ENCODE peak calls at places on chromosomes 6 and 20, in four cellular contexts. Q is neuronal stem cell, R is H1, M is mesenchymal stem cell. U is an unnamed sample.
A peak's percentile ranks its signal among the peaks of the same experiment; 100 is the strongest.

GRCh38 chr6:15406452-15406851 is 160.6 kb downstream of the JARID2 start:
- DNase-seq in Q (no peak), R (no peak), M (no peak), U (no peak)

GRCh38 chr20:51531141-51531710 is 11.3 kb downstream of the NFATC2 start:
- DNase-seq in Q (no peak), R (no peak), M (no peak), U (no peak)

GRCh38 chr20:1205802-1206201 is 2.5 kb downstream of the C20orf202 start:
- DNase-seq in Q (no peak), R (peak; percentile 13), M (no peak), U (no peak)

GRCh38 chr6:145529582-145529981 is 205.7 kb downstream of the EPM2A start:
- DNase-seq in Q (no peak), R (no peak), M (no peak), U (no peak)

GRCh38 chr20:3932277-3933073 is 43.3 kb downstream of the PANK2 start:
- DNase-seq in Q (no peak), R (no peak), M (peak; percentile 55), U (no peak)

GRCh38 chr20:40797425-40797824 is 108.4 kb upstream of the MAFB start:
- DNase-seq in Q (no peak), R (no peak), M (peak; percentile 2), U (peak; percentile 32)

GRCh38 chr20:62536731-62537401 is 61.1 kb upstream of the GATA5 start:
- DNase-seq in Q (no peak), R (no peak), M (no peak), U (no peak)

GRCh38 chr6:155116571-155116910 is 121.4 kb downstream of the TIAM2 start:
- DNase-seq in Q (no peak), R (no peak), M (no peak), U (no peak)

GRCh38 chr6:45727824-45728449 is 287.7 kb downstream of the CLIC5 start:
- DNase-seq in Q (no peak), R (no peak), M (no peak), U (no peak)

GRCh38 chr20:1718604-1719384 is 61.2 kb upstream of the SIRPG start:
- DNase-seq in Q (no peak), R (no peak), M (no peak), U (no peak)

GRCh38 chr6:165770430-165771082 is 107.5 kb upstream of the PDE10A start:
- DNase-seq in Q (no peak), R (no peak), M (no peak), U (peak; percentile 41)

GRCh38 chr20:47320990-47321805 is 35.3 kb downstream of the ZMYND8 start:
- DNase-seq in Q (no peak), R (no peak), M (no peak), U (no peak)

GRCh38 chr6:136438445-136438844 is 111.8 kb downstream of the MAP7 start:
- DNase-seq in Q (no peak), R (no peak), M (no peak), U (no peak)

GRCh38 chr6:684831-685636 is 7.9 kb downstream of the EXOC2 start:
- DNase-seq in Q (no peak), R (peak; percentile 40), M (peak; percentile 76), U (no peak)

GRCh38 chr6:28589952-28590340 is 64.3 kb downstream of the GPX5 start:
- DNase-seq in Q (no peak), R (peak; percentile 67), M (no peak), U (no peak)

GRCh38 chr6:4460595-4461475 is 315.4 kb upstream of the CDYL start:
- DNase-seq in Q (peak; percentile 6), R (no peak), M (peak; percentile 43), U (no peak)

GRCh38 chr6:27873101-27874030 is 38.8 kb downstream of the OR2B2 start:
- DNase-seq in Q (peak; percentile 67), R (peak; percentile 86), M (peak; percentile 63), U (peak; percentile 68)

GRCh38 chr6:33828764-33829731 is 25.2 kb upstream of the MLN start:
- DNase-seq in Q (no peak), R (no peak), M (no peak), U (no peak)

GRCh38 chr6:53326372-53327016 is 22.3 kb downstream of the ELOVL5 start:
- DNase-seq in Q (no peak), R (no peak), M (peak; percentile 93), U (peak; percentile 43)

GRCh38 chr20:51428451-51429143 is 113.9 kb downstream of the NFATC2 start:
- DNase-seq in Q (no peak), R (no peak), M (peak; percentile 81), U (no peak)

GRCh38 chr6:31717499-31718222 is 2.5 kb downstream of the LY6G6D start:
- DNase-seq in Q (no peak), R (no peak), M (no peak), U (peak; percentile 85)

GRCh38 chr6:23081701-23082100 is 512.3 kb downstream of the HDGFL1 start:
- DNase-seq in Q (no peak), R (no peak), M (no peak), U (peak; percentile 24)

GRCh38 chr6:37038297-37039198 is 33.1 kb downstream of the FGD2 start:
- DNase-seq in Q (no peak), R (no peak), M (no peak), U (no peak)

GRCh38 chr6:146911635-146912034 is 292.6 kb upstream of the STXBP5 start:
- DNase-seq in Q (no peak), R (no peak), M (no peak), U (no peak)
- H4K91ac ChIP-seq in Q (no peak overlapping the region), R (no peak overlapping the region), M (no peak overlapping the region), U (no peak overlapping the region)

GRCh38 chr6:134173007-134173690 is 120.7 kb upstream of the SLC2A12 start:
- DNase-seq in Q (no peak), R (no peak), M (no peak), U (no peak)

GRCh38 chr6:134173936-134174789 is 121.7 kb upstream of the SLC2A12 start:
- DNase-seq in Q (peak; percentile 87), R (peak; percentile 95), M (peak; percentile 90), U (peak; percentile 76)

GRCh38 chr6:134175532-134176282 is 123.3 kb upstream of the SLC2A12 start:
- DNase-seq in Q (peak; percentile 52), R (peak; percentile 85), M (peak; percentile 83), U (no peak)

GRCh38 chr6:134176283-134176975 is 124.0 kb upstream of the SLC2A12 start:
- DNase-seq in Q (no peak), R (peak; percentile 74), M (peak; percentile 65), U (peak; percentile 67)

DNA sequence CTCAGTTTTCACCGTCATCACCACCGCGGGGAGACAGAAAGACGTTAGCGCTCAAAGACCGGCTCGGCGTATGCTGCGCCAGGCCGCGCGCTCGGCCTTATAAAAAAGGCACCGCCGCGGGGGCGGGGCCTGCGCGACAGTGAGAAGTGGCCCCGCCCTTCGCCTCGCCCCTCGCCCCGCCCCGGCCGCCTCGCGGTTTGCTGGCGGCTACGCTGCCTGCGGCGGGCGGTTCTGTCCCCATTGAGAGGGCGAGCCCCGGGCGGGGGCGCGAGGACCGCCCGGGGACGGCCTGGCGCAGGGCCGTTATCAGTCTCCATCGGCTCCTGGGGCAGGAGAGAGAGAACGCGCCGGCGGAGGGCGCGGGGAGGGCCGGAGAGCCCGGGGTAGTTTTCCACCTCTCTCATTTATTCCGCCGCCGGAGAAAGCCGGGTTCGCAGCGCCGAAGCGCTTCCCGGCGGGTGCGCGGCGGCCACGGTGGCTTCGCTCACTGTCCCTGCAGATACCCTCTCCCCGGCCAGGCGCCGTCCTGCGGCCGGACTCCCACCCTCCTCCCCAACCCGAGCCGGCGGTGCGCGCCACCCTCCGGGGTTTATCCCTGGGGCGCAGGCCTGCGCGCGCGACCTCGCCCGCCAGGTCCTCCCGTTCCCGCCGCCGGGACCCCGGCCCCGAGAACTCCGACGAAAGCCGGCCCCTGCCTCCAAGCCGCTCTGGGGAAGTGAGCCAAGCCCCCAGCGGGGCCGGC is 122.5 kb upstream of the SLC2A12 start:
- DNase-seq in Q (peak; percentile 93), R (peak; percentile 96), M (no peak), U (peak; percentile 89)
- H2AK5ac ChIP-seq in Q (peak overlapping the region; percentile 44), R (no peak overlapping the region), M (no peak overlapping the region), U (no peak overlapping the region)

GRCh38 chr6:42313941-42314570 is 96.4 kb upstream of the MRPS10 start:
- DNase-seq in Q (no peak), R (no peak), M (peak; percentile 70), U (no peak)

GRCh38 chr6:42315991-42316378 is 98.3 kb upstream of the MRPS10 start:
- DNase-seq in Q (no peak), R (no peak), M (peak; percentile 96), U (peak; percentile 71)

GRCh38 chr6:42314571-42314950 is 96.9 kb upstream of the MRPS10 start:
- DNase-seq in Q (no peak), R (no peak), M (no peak), U (no peak)

GRCh38 chr6:42316390-42316970 is 98.8 kb upstream of the MRPS10 start:
- DNase-seq in Q (no peak), R (no peak), M (peak; percentile 75), U (no peak)

DNA sequence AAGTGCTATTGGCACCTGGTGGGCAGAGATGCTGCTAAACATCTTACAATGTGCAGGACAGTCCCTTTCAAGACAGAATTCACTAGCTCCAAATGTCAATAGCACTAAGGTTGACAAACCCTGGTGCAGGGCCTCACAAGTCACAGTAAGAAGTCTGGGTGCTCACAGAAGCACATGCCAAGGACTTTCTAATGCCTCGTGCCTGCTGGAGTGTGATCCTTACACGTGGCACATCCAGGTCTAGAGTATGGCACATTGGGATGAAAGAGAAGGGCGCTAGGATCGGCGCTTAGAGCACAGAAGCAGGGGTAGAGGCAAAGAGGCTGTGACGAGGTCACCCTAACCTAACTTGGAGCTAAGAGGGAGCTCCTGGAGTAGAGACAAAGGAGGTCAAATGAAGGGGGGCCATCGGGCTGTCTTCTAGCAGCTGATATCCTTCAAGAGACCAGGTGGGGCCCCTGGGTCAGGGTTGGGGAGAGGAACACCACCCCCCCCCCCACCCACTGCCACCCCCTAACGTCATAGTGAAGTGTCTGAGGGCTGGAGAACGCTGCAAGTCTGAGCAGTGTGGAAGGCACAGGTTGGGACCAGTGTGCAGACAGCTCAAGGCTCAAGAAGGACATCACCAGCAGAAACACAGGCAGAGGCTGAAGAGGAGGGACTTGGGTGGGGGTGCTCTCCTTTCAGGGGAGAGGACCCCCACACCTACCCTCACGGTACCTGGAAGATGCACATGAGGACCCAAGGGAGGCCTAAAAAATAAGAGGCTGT is 97.7 kb upstream of the MRPS10 start:
- DNase-seq in Q (no peak), R (no peak), M (no peak), U (no peak)
- H4K91ac ChIP-seq in Q (no peak overlapping the region), R (peak overlapping the region; percentile 2), M (peak overlapping the region; percentile 62), U (peak overlapping the region; percentile 83)

GRCh38 chr20:50371878-50372769 is 138.1 kb upstream of the PTPN1 start:
- DNase-seq in Q (no peak), R (no peak), M (no peak), U (no peak)
- H2AK5ac ChIP-seq in Q (no peak overlapping the region), R (no peak overlapping the region), M (no peak overlapping the region), U (no peak overlapping the region)

DNA sequence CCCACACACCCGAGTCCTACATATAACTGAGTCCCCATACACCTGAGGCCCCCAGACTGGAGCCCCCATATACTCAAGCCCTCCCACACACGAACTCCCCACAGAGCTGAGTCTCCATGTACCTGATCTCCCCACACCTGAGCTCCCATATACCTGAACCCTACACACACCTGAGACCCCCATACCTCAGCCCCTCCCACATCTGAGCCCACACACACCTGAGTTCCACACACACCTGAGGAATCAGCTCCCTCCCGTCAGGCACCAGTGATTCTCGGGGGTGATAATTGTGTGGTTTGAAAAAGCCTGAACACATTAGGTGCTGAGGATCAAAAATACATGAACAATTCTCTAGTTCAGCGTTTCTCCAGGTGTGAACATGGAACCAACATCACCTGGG is 15.4 kb downstream of the PFDN4 start:
- DNase-seq in Q (no peak), R (no peak), M (no peak), U (no peak)
- H4K91ac ChIP-seq in Q (no peak overlapping the region), R (no peak overlapping the region), M (no peak overlapping the region), U (no peak overlapping the region)